ENCODE peak calls at places on chromosomes 11 and 22, in seven cellular contexts. J is activated CD4-positive, alpha-beta T cell treated with anti-CD3 and anti-CD28 coated beads, Interleukin-2, amount 50 U/mL, for 48 hours; S is T47D; W is GM23338; D is choroid plexus epithelial cell; Y is RPMI8226; T is IMR-90. X is an unnamed sample.

GRCh38 chr11:102293873-102294601 is 23.2 kb upstream of the BIRC3 start:
- DNase-seq in D (peak; percentile 83), S (no peak), W (peak; percentile 65), J (no peak), T (peak; percentile 66), Y (peak; percentile 60), X (peak; percentile 66)

GRCh38 chr11:77879218-77879617 is 58.3 kb downstream of the AAMDC start:
- DNase-seq in W (no peak), Y (peak; percentile 50), D (peak; percentile 81), S (no peak), J (no peak), T (peak; percentile 50), X (no peak)

GRCh38 chr11:129117595-129118350 is 74.4 kb downstream of the ARHGAP32 start:
- DNase-seq in T (peak; percentile 82), W (peak; percentile 74), D (peak; percentile 89), Y (peak; percentile 28), J (peak; percentile 16), S (peak; percentile 41), X (peak; percentile 40)

GRCh38 chr11:35265755-35266454 is 126.9 kb downstream of the CD44 start:
- DNase-seq in D (no peak), J (no peak), W (no peak), Y (no peak), T (no peak), S (no peak), X (no peak)

GRCh38 chr11:134445601-134446325 is 33.7 kb upstream of the B3GAT1 start:
- DNase-seq in S (no peak), W (no peak), T (no peak), Y (peak; percentile 28), J (no peak), D (no peak), X (no peak)

GRCh38 chr11:104146943-104147342 is 17.0 kb downstream of the PDGFD start:
- DNase-seq in D (no peak), Y (no peak), S (no peak), W (no peak), J (no peak), T (no peak), X (no peak)

GRCh38 chr11:62905927-62906531 is 15.1 kb downstream of the CHRM1 start:
- DNase-seq in T (peak; percentile 79), D (peak; percentile 88), Y (peak; percentile 83), S (peak; percentile 81), W (peak; percentile 92), J (peak; percentile 83), X (peak; percentile 85)

GRCh38 chr11:26992031-26992541 is 1.8 kb upstream of the FIBIN start:
- DNase-seq in W (no peak), Y (no peak), T (peak; percentile 93), D (peak; percentile 95), J (no peak), S (no peak), X (no peak)

GRCh38 chr22:44025171-44026065 is 1.3 kb downstream of the PARVB start:
- DNase-seq in T (no peak), W (peak; percentile 36), Y (peak; percentile 94), J (no peak), D (no peak), S (no peak), X (peak; percentile 93)

GRCh38 chr11:32137263-32137662 is 46.4 kb downstream of the RCN1 start:
- DNase-seq in J (no peak), S (no peak), W (no peak), D (peak; percentile 99), T (peak; percentile 99), Y (no peak), X (no peak)

GRCh38 chr22:49483946-49484345 is 343.7 kb downstream of the BRD1 start:
- DNase-seq in Y (no peak), S (no peak), J (no peak), W (no peak), T (no peak), D (no peak), X (no peak)

GRCh38 chr22:37892566-37893338 is 13.3 kb upstream of the MICALL1 start:
- DNase-seq in W (no peak), D (no peak), T (no peak), S (no peak), J (no peak), Y (no peak), X (no peak)

GRCh38 chr22:20115691-20116375 is at the start of gene RANBP1:
- DNase-seq in D (no peak), Y (no peak), T (no peak), W (peak; percentile 21), J (no peak), S (no peak), X (no peak)

GRCh38 chr11:66878554-66878953 is 21.7 kb downstream of the LRFN4 start:
- DNase-seq in D (no peak), Y (peak; percentile 75), J (no peak), T (peak; percentile 29), S (no peak), W (no peak), X (no peak)

GRCh38 chr11:9203715-9204311 is 61.3 kb downstream of the DENND5A start:
- DNase-seq in W (peak; percentile 50), J (no peak), Y (peak; percentile 15), D (no peak), T (no peak), S (no peak), X (no peak)

GRCh38 chr11:117183724-117184349 is 5.3 kb downstream of the SIDT2 start:
- DNase-seq in D (no peak), S (peak; percentile 68), W (no peak), T (no peak), Y (no peak), J (no peak), X (no peak)